ENCODE peak calls at places on chromosomes 3 and 15, in nine cellular contexts. One of them, this sample, is unnamed.

GRCh38 chr15:98785796-98786581 is 137.7 kb downstream of the IGF1R start:
- DNase-seq in esophagus muscularis mucosa: no peak
- DNase-seq in upper lobe of left lung: no peak
- DNase-seq in sigmoid colon: no peak
- DNase-seq in transverse colon: peak; percentile 61
- DNase-seq in K562: no peak
- DNase-seq in H1: no peak
- DNase-seq in suprapubic skin: no peak
- DNase-seq in SK-N-SH: no peak
- DNase-seq in this sample: peak; percentile 63

GRCh38 chr3:31004025-31004678 is 109.7 kb upstream of the GADL1 start:
- DNase-seq in K562: no peak
- DNase-seq in suprapubic skin: no peak
- DNase-seq in sigmoid colon: no peak
- DNase-seq in upper lobe of left lung: no peak
- DNase-seq in SK-N-SH: peak; percentile 9
- DNase-seq in esophagus muscularis mucosa: no peak
- DNase-seq in H1: no peak
- DNase-seq in transverse colon: no peak
- DNase-seq in this sample: no peak

GRCh38 chr15:59866642-59867041 is 137.5 kb upstream of the FOXB1 start:
- DNase-seq in H1: no peak
- DNase-seq in sigmoid colon: no peak
- DNase-seq in SK-N-SH: peak; percentile 40
- DNase-seq in K562: no peak
- DNase-seq in suprapubic skin: no peak
- DNase-seq in upper lobe of left lung: no peak
- DNase-seq in transverse colon: no peak
- DNase-seq in esophagus muscularis mucosa: no peak
- DNase-seq in this sample: no peak

GRCh38 chr3:195885036-195885871 is 23.1 kb downstream of the TNK2 start:
- DNase-seq in K562: peak; percentile 60
- DNase-seq in H1: no peak
- DNase-seq in upper lobe of left lung: no peak
- DNase-seq in suprapubic skin: peak; percentile 55
- DNase-seq in transverse colon: peak; percentile 71
- DNase-seq in sigmoid colon: peak; percentile 65
- DNase-seq in SK-N-SH: no peak
- DNase-seq in esophagus muscularis mucosa: no peak
- DNase-seq in this sample: no peak

GRCh38 chr3:99999541-99999940 is 114.8 kb downstream of the FILIP1L start:
- DNase-seq in SK-N-SH: no peak
- DNase-seq in H1: no peak
- DNase-seq in transverse colon: no peak
- DNase-seq in suprapubic skin: no peak
- DNase-seq in K562: no peak
- DNase-seq in sigmoid colon: no peak
- DNase-seq in upper lobe of left lung: no peak
- DNase-seq in esophagus muscularis mucosa: no peak
- DNase-seq in this sample: no peak

GRCh38 chr3:170751894-170752283 is 118.1 kb downstream of the RPL22L1 start:
- DNase-seq in upper lobe of left lung: no peak
- DNase-seq in SK-N-SH: no peak
- DNase-seq in suprapubic skin: no peak
- DNase-seq in K562: no peak
- DNase-seq in esophagus muscularis mucosa: no peak
- DNase-seq in H1: no peak
- DNase-seq in sigmoid colon: no peak
- DNase-seq in transverse colon: no peak
- DNase-seq in this sample: no peak

GRCh38 chr15:51104512-51104911 is 9.8 kb upstream of the TNFAIP8L3 start:
- DNase-seq in K562: no peak
- DNase-seq in SK-N-SH: no peak
- DNase-seq in transverse colon: peak; percentile 41
- DNase-seq in sigmoid colon: peak; percentile 87
- DNase-seq in esophagus muscularis mucosa: no peak
- DNase-seq in upper lobe of left lung: no peak
- DNase-seq in suprapubic skin: no peak
- DNase-seq in H1: no peak
- DNase-seq in this sample: peak; percentile 39

GRCh38 chr15:25787855-25788521 is 75.1 kb downstream of the ATP10A start:
- DNase-seq in suprapubic skin: peak; percentile 29
- DNase-seq in esophagus muscularis mucosa: no peak
- DNase-seq in K562: no peak
- DNase-seq in sigmoid colon: peak; percentile 85
- DNase-seq in SK-N-SH: no peak
- DNase-seq in transverse colon: peak; percentile 21
- DNase-seq in H1: no peak
- DNase-seq in upper lobe of left lung: no peak
- DNase-seq in this sample: no peak

GRCh38 chr3:128859573-128860154 is 19.8 kb upstream of the ACAD9 start:
- DNase-seq in esophagus muscularis mucosa: no peak
- DNase-seq in upper lobe of left lung: no peak
- DNase-seq in suprapubic skin: no peak
- DNase-seq in H1: peak; percentile 54
- DNase-seq in transverse colon: no peak
- DNase-seq in SK-N-SH: no peak
- DNase-seq in sigmoid colon: no peak
- DNase-seq in K562: no peak
- DNase-seq in this sample: no peak

GRCh38 chr3:38099518-38099917 is 37.4 kb downstream of the ACAA1 start:
- DNase-seq in K562: no peak
- DNase-seq in suprapubic skin: no peak
- DNase-seq in esophagus muscularis mucosa: no peak
- DNase-seq in sigmoid colon: no peak
- DNase-seq in transverse colon: no peak
- DNase-seq in H1: no peak
- DNase-seq in SK-N-SH: no peak
- DNase-seq in upper lobe of left lung: no peak
- DNase-seq in this sample: no peak

GRCh38 chr3:169286992-169287391 is 376.5 kb downstream of the MECOM start:
- DNase-seq in upper lobe of left lung: no peak
- DNase-seq in SK-N-SH: no peak
- DNase-seq in transverse colon: no peak
- DNase-seq in suprapubic skin: no peak
- DNase-seq in H1: no peak
- DNase-seq in K562: no peak
- DNase-seq in esophagus muscularis mucosa: no peak
- DNase-seq in sigmoid colon: no peak
- DNase-seq in this sample: no peak

GRCh38 chr15:62809106-62809967 is 233.2 kb upstream of the TPM1 start:
- DNase-seq in sigmoid colon: no peak
- DNase-seq in K562: no peak
- DNase-seq in SK-N-SH: peak; percentile 66
- DNase-seq in upper lobe of left lung: no peak
- DNase-seq in esophagus muscularis mucosa: no peak
- DNase-seq in suprapubic skin: no peak
- DNase-seq in H1: no peak
- DNase-seq in transverse colon: no peak
- DNase-seq in this sample: no peak

GRCh38 chr3:138114988-138115971 is at the start of gene DZIP1L:
- DNase-seq in sigmoid colon: peak; percentile 86
- DNase-seq in transverse colon: peak; percentile 37
- DNase-seq in H1: peak; percentile 84
- DNase-seq in esophagus muscularis mucosa: no peak
- DNase-seq in SK-N-SH: peak; percentile 90
- DNase-seq in suprapubic skin: peak; percentile 78
- DNase-seq in upper lobe of left lung: peak; percentile 92
- DNase-seq in K562: peak; percentile 60
- DNase-seq in this sample: peak; percentile 56

GRCh38 chr15:82742134-82742533 is 32.5 kb upstream of the AP3B2 start:
- DNase-seq in transverse colon: no peak
- DNase-seq in upper lobe of left lung: no peak
- DNase-seq in K562: no peak
- DNase-seq in sigmoid colon: no peak
- DNase-seq in SK-N-SH: no peak
- DNase-seq in esophagus muscularis mucosa: no peak
- DNase-seq in suprapubic skin: no peak
- DNase-seq in H1: no peak
- DNase-seq in this sample: no peak

GRCh38 chr3:141544697-141545096 is 57.9 kb downstream of the RASA2 start:
- DNase-seq in upper lobe of left lung: no peak
- DNase-seq in SK-N-SH: no peak
- DNase-seq in esophagus muscularis mucosa: no peak
- DNase-seq in H1: no peak
- DNase-seq in suprapubic skin: no peak
- DNase-seq in sigmoid colon: no peak
- DNase-seq in K562: no peak
- DNase-seq in transverse colon: no peak
- DNase-seq in this sample: no peak
- TF ChIP-seq EP300 in upper lobe of left lung: no peak
- TF ChIP-seq EP300 in SK-N-SH: no peak
- TF ChIP-seq EP300 in esophagus muscularis mucosa: no peak
- TF ChIP-seq EP300 in H1: no peak
- TF ChIP-seq EP300 in suprapubic skin: no peak
- TF ChIP-seq EP300 in sigmoid colon: no peak
- TF ChIP-seq EP300 in K562: no peak
- TF ChIP-seq EP300 in transverse colon: no peak
- TF ChIP-seq EP300 in this sample: no peak

GRCh38 chr15:95872366-95872771 is 458.1 kb upstream of the NR2F2 start:
- DNase-seq in SK-N-SH: no peak
- DNase-seq in K562: no peak
- DNase-seq in sigmoid colon: no peak
- DNase-seq in transverse colon: no peak
- DNase-seq in esophagus muscularis mucosa: no peak
- DNase-seq in suprapubic skin: no peak
- DNase-seq in H1: no peak
- DNase-seq in upper lobe of left lung: no peak
- DNase-seq in this sample: no peak

GRCh38 chr15:95874625-95875024 is 455.9 kb upstream of the NR2F2 start:
- DNase-seq in sigmoid colon: no peak
- DNase-seq in upper lobe of left lung: no peak
- DNase-seq in transverse colon: no peak
- DNase-seq in suprapubic skin: no peak
- DNase-seq in SK-N-SH: no peak
- DNase-seq in K562: no peak
- DNase-seq in H1: no peak
- DNase-seq in esophagus muscularis mucosa: no peak
- DNase-seq in this sample: no peak

GRCh38 chr15:95880630-95881029 is 449.9 kb upstream of the NR2F2 start:
- DNase-seq in suprapubic skin: no peak
- DNase-seq in SK-N-SH: no peak
- DNase-seq in esophagus muscularis mucosa: no peak
- DNase-seq in sigmoid colon: no peak
- DNase-seq in H1: no peak
- DNase-seq in upper lobe of left lung: no peak
- DNase-seq in transverse colon: no peak
- DNase-seq in K562: no peak
- DNase-seq in this sample: no peak

GRCh38 chr15:95869920-95870319 is 460.6 kb upstream of the NR2F2 start:
- DNase-seq in SK-N-SH: no peak
- DNase-seq in H1: no peak
- DNase-seq in K562: no peak
- DNase-seq in transverse colon: no peak
- DNase-seq in sigmoid colon: no peak
- DNase-seq in upper lobe of left lung: no peak
- DNase-seq in suprapubic skin: no peak
- DNase-seq in esophagus muscularis mucosa: no peak
- DNase-seq in this sample: no peak

GRCh38 chr15:95875141-95875643 is 455.3 kb upstream of the NR2F2 start:
- DNase-seq in SK-N-SH: no peak
- DNase-seq in K562: no peak
- DNase-seq in sigmoid colon: no peak
- DNase-seq in H1: no peak
- DNase-seq in upper lobe of left lung: no peak
- DNase-seq in suprapubic skin: no peak
- DNase-seq in esophagus muscularis mucosa: no peak
- DNase-seq in transverse colon: no peak
- DNase-seq in this sample: peak; percentile 38
- TF ChIP-seq POLR2AphosphoS5 in SK-N-SH: no peak
- TF ChIP-seq POLR2AphosphoS5 in K562: no peak
- TF ChIP-seq POLR2AphosphoS5 in sigmoid colon: no peak
- TF ChIP-seq POLR2AphosphoS5 in H1: no peak
- TF ChIP-seq POLR2AphosphoS5 in upper lobe of left lung: no peak
- TF ChIP-seq POLR2AphosphoS5 in suprapubic skin: no peak
- TF ChIP-seq POLR2AphosphoS5 in esophagus muscularis mucosa: no peak
- TF ChIP-seq POLR2AphosphoS5 in transverse colon: no peak
- TF ChIP-seq POLR2AphosphoS5 in this sample: no peak

GRCh38 chr3:177201707-177202397 is 4.6 kb upstream of the TBL1XR1 start:
- DNase-seq in transverse colon: peak; percentile 42
- DNase-seq in K562: no peak
- DNase-seq in sigmoid colon: no peak
- DNase-seq in esophagus muscularis mucosa: no peak
- DNase-seq in upper lobe of left lung: no peak
- DNase-seq in H1: no peak
- DNase-seq in SK-N-SH: no peak
- DNase-seq in suprapubic skin: no peak
- DNase-seq in this sample: no peak
- H3K4me3 ChIP-seq in transverse colon: no peak overlapping the region
- H3K4me3 ChIP-seq in K562: no peak overlapping the region
- H3K4me3 ChIP-seq in sigmoid colon: no peak overlapping the region
- H3K4me3 ChIP-seq in esophagus muscularis mucosa: no peak overlapping the region
- H3K4me3 ChIP-seq in upper lobe of left lung: no peak overlapping the region
- H3K4me3 ChIP-seq in H1: no peak overlapping the region
- H3K4me3 ChIP-seq in SK-N-SH: no peak overlapping the region
- H3K4me3 ChIP-seq in suprapubic skin: no peak overlapping the region
- H3K4me3 ChIP-seq in this sample: no peak overlapping the region

GRCh38 chr15:64842099-64842940 is 605 bp downstream of the PLEKHO2 start:
- DNase-seq in K562: no peak
- DNase-seq in SK-N-SH: no peak
- DNase-seq in upper lobe of left lung: no peak
- DNase-seq in suprapubic skin: no peak
- DNase-seq in sigmoid colon: peak; percentile 78
- DNase-seq in H1: no peak
- DNase-seq in transverse colon: no peak
- DNase-seq in esophagus muscularis mucosa: no peak
- DNase-seq in this sample: no peak
- TF ChIP-seq EP300 in K562: no peak
- TF ChIP-seq EP300 in SK-N-SH: no peak
- TF ChIP-seq EP300 in upper lobe of left lung: no peak
- TF ChIP-seq EP300 in suprapubic skin: no peak
- TF ChIP-seq EP300 in sigmoid colon: no peak
- TF ChIP-seq EP300 in H1: no peak
- TF ChIP-seq EP300 in transverse colon: no peak
- TF ChIP-seq EP300 in esophagus muscularis mucosa: no peak
- TF ChIP-seq EP300 in this sample: no peak